ENCODE peak calls at places on chromosomes 12 and 14, in nine cellular contexts. One of them, this sample, is unnamed.

GRCh38 chr14:105525861-105526780 is at the start of gene TMEM121:
- DNase-seq in lung: no peak
- DNase-seq in choroid plexus epithelial cell: no peak
- DNase-seq in GM06990: no peak
- DNase-seq in cardiac fibroblast: no peak
- DNase-seq in psoas muscle: peak
- DNase-seq in Panc1: no peak
- DNase-seq in mammary epithelial cell: no peak
- DNase-seq in lower leg skin: no peak
- DNase-seq in this sample: no peak

GRCh38 chr14:88792572-88793258 is at the start of gene EML5:
- DNase-seq in mammary epithelial cell: peak
- DNase-seq in cardiac fibroblast: peak
- DNase-seq in choroid plexus epithelial cell: peak
- DNase-seq in lower leg skin: peak
- DNase-seq in psoas muscle: peak
- DNase-seq in lung: peak
- DNase-seq in Panc1: no peak
- DNase-seq in GM06990: peak
- DNase-seq in this sample: no peak

GRCh38 chr14:80055226-80055625 is 156.1 kb downstream of the DIO2 start:
- DNase-seq in lung: no peak
- DNase-seq in psoas muscle: no peak
- DNase-seq in GM06990: no peak
- DNase-seq in choroid plexus epithelial cell: peak
- DNase-seq in Panc1: no peak
- DNase-seq in mammary epithelial cell: no peak
- DNase-seq in cardiac fibroblast: peak
- DNase-seq in lower leg skin: no peak
- DNase-seq in this sample: no peak

GRCh38 chr14:91830777-91831176 is 36.6 kb downstream of the TC2N start:
- DNase-seq in mammary epithelial cell: no peak
- DNase-seq in choroid plexus epithelial cell: no peak
- DNase-seq in cardiac fibroblast: no peak
- DNase-seq in GM06990: no peak
- DNase-seq in Panc1: no peak
- DNase-seq in psoas muscle: no peak
- DNase-seq in lung: peak
- DNase-seq in lower leg skin: no peak
- DNase-seq in this sample: no peak

GRCh38 chr12:123396954-123397353 is 13.0 kb downstream of the KMT5A start:
- DNase-seq in lower leg skin: no peak
- DNase-seq in mammary epithelial cell: no peak
- DNase-seq in Panc1: no peak
- DNase-seq in cardiac fibroblast: no peak
- DNase-seq in choroid plexus epithelial cell: no peak
- DNase-seq in GM06990: no peak
- DNase-seq in psoas muscle: no peak
- DNase-seq in lung: no peak
- DNase-seq in this sample: no peak

GRCh38 chr14:72839351-72839750 is 54.5 kb downstream of the DPF3 start:
- DNase-seq in lower leg skin: no peak
- DNase-seq in psoas muscle: no peak
- DNase-seq in cardiac fibroblast: no peak
- DNase-seq in lung: no peak
- DNase-seq in Panc1: no peak
- DNase-seq in GM06990: no peak
- DNase-seq in choroid plexus epithelial cell: no peak
- DNase-seq in mammary epithelial cell: no peak
- DNase-seq in this sample: no peak

GRCh38 chr12:31491819-31492598 is 98.9 kb downstream of the DENND5B start:
- DNase-seq in mammary epithelial cell: peak
- DNase-seq in Panc1: peak
- DNase-seq in lung: no peak
- DNase-seq in choroid plexus epithelial cell: peak
- DNase-seq in GM06990: no peak
- DNase-seq in psoas muscle: no peak
- DNase-seq in lower leg skin: no peak
- DNase-seq in cardiac fibroblast: peak
- DNase-seq in this sample: peak

GRCh38 chr12:53048033-53048779 is 1.7 kb upstream of the TNS2 start:
- DNase-seq in choroid plexus epithelial cell: no peak
- DNase-seq in lower leg skin: no peak
- DNase-seq in psoas muscle: peak
- DNase-seq in lung: peak
- DNase-seq in GM06990: no peak
- DNase-seq in cardiac fibroblast: peak
- DNase-seq in mammary epithelial cell: no peak
- DNase-seq in Panc1: no peak
- DNase-seq in this sample: no peak

GRCh38 chr14:104603623-104604401 is 760 bp downstream of the TMEM179 start:
- DNase-seq in lung: no peak
- DNase-seq in psoas muscle: no peak
- DNase-seq in Panc1: no peak
- DNase-seq in lower leg skin: no peak
- DNase-seq in mammary epithelial cell: no peak
- DNase-seq in choroid plexus epithelial cell: no peak
- DNase-seq in cardiac fibroblast: no peak
- DNase-seq in GM06990: no peak
- DNase-seq in this sample: no peak

GRCh38 chr14:35879654-35880249 is 53.6 kb downstream of the BRMS1L start:
- DNase-seq in GM06990: no peak
- DNase-seq in lower leg skin: no peak
- DNase-seq in psoas muscle: no peak
- DNase-seq in lung: no peak
- DNase-seq in choroid plexus epithelial cell: peak
- DNase-seq in cardiac fibroblast: peak
- DNase-seq in mammary epithelial cell: no peak
- DNase-seq in Panc1: no peak
- DNase-seq in this sample: no peak

GRCh38 chr12:27554421-27555186 is 30.6 kb downstream of the PPFIBP1 start:
- DNase-seq in lung: peak
- DNase-seq in cardiac fibroblast: peak
- DNase-seq in choroid plexus epithelial cell: peak
- DNase-seq in lower leg skin: peak
- DNase-seq in psoas muscle: peak
- DNase-seq in GM06990: no peak
- DNase-seq in mammary epithelial cell: no peak
- DNase-seq in Panc1: no peak
- DNase-seq in this sample: no peak

GRCh38 chr12:105848286-105848685 is 290.5 kb downstream of the NUAK1 start:
- DNase-seq in mammary epithelial cell: no peak
- DNase-seq in Panc1: no peak
- DNase-seq in psoas muscle: no peak
- DNase-seq in choroid plexus epithelial cell: no peak
- DNase-seq in GM06990: no peak
- DNase-seq in cardiac fibroblast: no peak
- DNase-seq in lower leg skin: no peak
- DNase-seq in lung: no peak
- DNase-seq in this sample: no peak

GRCh38 chr12:70590549-70591226 is 46.5 kb downstream of the PTPRB start:
- DNase-seq in lung: no peak
- DNase-seq in choroid plexus epithelial cell: peak
- DNase-seq in lower leg skin: no peak
- DNase-seq in mammary epithelial cell: no peak
- DNase-seq in GM06990: no peak
- DNase-seq in psoas muscle: no peak
- DNase-seq in cardiac fibroblast: no peak
- DNase-seq in Panc1: no peak
- DNase-seq in this sample: no peak

GRCh38 chr12:54421873-54422250 is 2.8 kb upstream of the ITGA5 start:
- DNase-seq in lower leg skin: no peak
- DNase-seq in lung: no peak
- DNase-seq in mammary epithelial cell: no peak
- DNase-seq in psoas muscle: no peak
- DNase-seq in cardiac fibroblast: no peak
- DNase-seq in Panc1: no peak
- DNase-seq in choroid plexus epithelial cell: no peak
- DNase-seq in GM06990: no peak
- DNase-seq in this sample: no peak

GRCh38 chr12:117047810-117048584 is 51.2 kb downstream of the TESC start:
- DNase-seq in Panc1: no peak
- DNase-seq in lung: no peak
- DNase-seq in choroid plexus epithelial cell: peak
- DNase-seq in psoas muscle: no peak
- DNase-seq in mammary epithelial cell: no peak
- DNase-seq in cardiac fibroblast: peak
- DNase-seq in GM06990: no peak
- DNase-seq in lower leg skin: no peak
- DNase-seq in this sample: no peak

GRCh38 chr14:38255673-38256357 is at the start of gene CLEC14A:
- DNase-seq in psoas muscle: peak
- DNase-seq in lung: peak
- DNase-seq in Panc1: no peak
- DNase-seq in choroid plexus epithelial cell: peak
- DNase-seq in mammary epithelial cell: no peak
- DNase-seq in lower leg skin: no peak
- DNase-seq in GM06990: no peak
- DNase-seq in cardiac fibroblast: no peak
- DNase-seq in this sample: no peak

GRCh38 chr14:38255408-38255672 is 553 bp downstream of the CLEC14A start:
- DNase-seq in GM06990: peak
- DNase-seq in mammary epithelial cell: no peak
- DNase-seq in psoas muscle: peak
- DNase-seq in cardiac fibroblast: peak
- DNase-seq in choroid plexus epithelial cell: peak
- DNase-seq in Panc1: no peak
- DNase-seq in lower leg skin: no peak
- DNase-seq in lung: no peak
- DNase-seq in this sample: no peak

GRCh38 chr14:38256358-38256840 is 506 bp upstream of the CLEC14A start:
- DNase-seq in Panc1: no peak
- DNase-seq in GM06990: no peak
- DNase-seq in lung: no peak
- DNase-seq in lower leg skin: peak
- DNase-seq in psoas muscle: no peak
- DNase-seq in choroid plexus epithelial cell: peak
- DNase-seq in cardiac fibroblast: peak
- DNase-seq in mammary epithelial cell: no peak
- DNase-seq in this sample: peak

GRCh38 chr14:38252066-38252710 is 3.7 kb downstream of the CLEC14A start:
- DNase-seq in lower leg skin: no peak
- DNase-seq in psoas muscle: no peak
- DNase-seq in GM06990: no peak
- DNase-seq in choroid plexus epithelial cell: no peak
- DNase-seq in Panc1: no peak
- DNase-seq in mammary epithelial cell: no peak
- DNase-seq in lung: no peak
- DNase-seq in cardiac fibroblast: peak
- DNase-seq in this sample: no peak

GRCh38 chr14:38254565-38255407 is 1.1 kb downstream of the CLEC14A start:
- DNase-seq in GM06990: no peak
- DNase-seq in choroid plexus epithelial cell: no peak
- DNase-seq in lung: no peak
- DNase-seq in psoas muscle: peak
- DNase-seq in lower leg skin: no peak
- DNase-seq in cardiac fibroblast: peak
- DNase-seq in Panc1: no peak
- DNase-seq in mammary epithelial cell: no peak
- DNase-seq in this sample: no peak
- H3K4me3 ChIP-seq in GM06990: no peak
- H3K4me3 ChIP-seq in choroid plexus epithelial cell: peak
- H3K4me3 ChIP-seq in lung: peak
- H3K4me3 ChIP-seq in psoas muscle: peak
- H3K4me3 ChIP-seq in lower leg skin: peak
- H3K4me3 ChIP-seq in cardiac fibroblast: peak
- H3K4me3 ChIP-seq in Panc1: no peak
- H3K4me3 ChIP-seq in mammary epithelial cell: no peak
- H3K4me3 ChIP-seq in this sample: peak

GRCh38 chr12:132766380-132767085 is 4.9 kb upstream of the ANKLE2 start:
- DNase-seq in mammary epithelial cell: no peak
- DNase-seq in Panc1: no peak
- DNase-seq in cardiac fibroblast: peak
- DNase-seq in GM06990: no peak
- DNase-seq in lung: no peak
- DNase-seq in psoas muscle: peak
- DNase-seq in lower leg skin: peak
- DNase-seq in choroid plexus epithelial cell: no peak
- DNase-seq in this sample: no peak
- TF ChIP-seq CTCF in mammary epithelial cell: no peak
- TF ChIP-seq CTCF in Panc1: no peak
- TF ChIP-seq CTCF in cardiac fibroblast: no peak
- TF ChIP-seq CTCF in GM06990: no peak
- TF ChIP-seq CTCF in lung: no peak
- TF ChIP-seq CTCF in psoas muscle: no peak
- TF ChIP-seq CTCF in lower leg skin: no peak
- TF ChIP-seq CTCF in choroid plexus epithelial cell: no peak
- TF ChIP-seq CTCF in this sample: no peak

GRCh38 chr12:6202846-6203245 is 2.6 kb downstream of the CD9 start:
- DNase-seq in mammary epithelial cell: no peak
- DNase-seq in GM06990: no peak
- DNase-seq in lung: no peak
- DNase-seq in cardiac fibroblast: no peak
- DNase-seq in lower leg skin: no peak
- DNase-seq in choroid plexus epithelial cell: no peak
- DNase-seq in psoas muscle: no peak
- DNase-seq in Panc1: no peak
- DNase-seq in this sample: no peak
- H3K4me3 ChIP-seq in mammary epithelial cell: no peak
- H3K4me3 ChIP-seq in GM06990: no peak
- H3K4me3 ChIP-seq in lung: no peak
- H3K4me3 ChIP-seq in cardiac fibroblast: no peak
- H3K4me3 ChIP-seq in lower leg skin: no peak
- H3K4me3 ChIP-seq in choroid plexus epithelial cell: no peak
- H3K4me3 ChIP-seq in psoas muscle: peak
- H3K4me3 ChIP-seq in Panc1: no peak
- H3K4me3 ChIP-seq in this sample: no peak

GRCh38 chr12:1501001-1501400 is 93.4 kb downstream of the FBXL14 start:
- DNase-seq in Panc1: no peak
- DNase-seq in mammary epithelial cell: no peak
- DNase-seq in choroid plexus epithelial cell: no peak
- DNase-seq in cardiac fibroblast: no peak
- DNase-seq in lower leg skin: no peak
- DNase-seq in lung: no peak
- DNase-seq in GM06990: no peak
- DNase-seq in psoas muscle: no peak
- DNase-seq in this sample: no peak
- TF ChIP-seq CTCF in Panc1: no peak
- TF ChIP-seq CTCF in mammary epithelial cell: no peak
- TF ChIP-seq CTCF in choroid plexus epithelial cell: no peak
- TF ChIP-seq CTCF in cardiac fibroblast: no peak
- TF ChIP-seq CTCF in lower leg skin: no peak
- TF ChIP-seq CTCF in lung: no peak
- TF ChIP-seq CTCF in GM06990: no peak
- TF ChIP-seq CTCF in psoas muscle: no peak
- TF ChIP-seq CTCF in this sample: no peak

DNA sequence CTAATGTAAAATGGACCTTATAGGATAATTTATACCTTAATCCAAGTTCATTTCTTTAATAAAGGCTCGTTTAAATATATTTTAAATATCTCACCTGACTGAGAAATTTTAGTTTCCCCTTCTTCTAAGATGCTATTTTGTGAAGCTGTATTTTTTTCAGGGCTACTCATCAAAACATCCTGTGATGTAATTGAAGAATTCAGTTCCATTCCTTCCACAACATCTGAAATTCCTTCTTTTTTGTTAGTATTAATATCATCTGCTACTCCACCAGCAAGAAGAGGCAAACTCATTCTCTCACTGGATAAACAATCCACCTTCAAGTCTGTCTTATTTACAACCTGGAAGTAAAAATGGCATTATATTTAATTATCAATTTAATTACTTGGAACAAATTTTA is 22.5 kb downstream of the LGALS3 start:
- DNase-seq in choroid plexus epithelial cell: peak
- DNase-seq in GM06990: no peak
- DNase-seq in psoas muscle: no peak
- DNase-seq in mammary epithelial cell: no peak
- DNase-seq in cardiac fibroblast: no peak
- DNase-seq in lower leg skin: no peak
- DNase-seq in lung: no peak
- DNase-seq in Panc1: no peak
- DNase-seq in this sample: no peak
- H3K4me3 ChIP-seq in choroid plexus epithelial cell: no peak
- H3K4me3 ChIP-seq in GM06990: no peak
- H3K4me3 ChIP-seq in psoas muscle: no peak
- H3K4me3 ChIP-seq in mammary epithelial cell: no peak
- H3K4me3 ChIP-seq in cardiac fibroblast: no peak
- H3K4me3 ChIP-seq in lower leg skin: no peak
- H3K4me3 ChIP-seq in lung: no peak
- H3K4me3 ChIP-seq in Panc1: no peak
- H3K4me3 ChIP-seq in this sample: no peak